ENCODE peak calls at places on chromosomes 6 and 20, in seven cellular contexts. P, B, L, S, A, J and F are unnamed samples.

GRCh38 chr20:1802385-1803215 is 92.6 kb upstream of the SIRPA start:
- DNase-seq in P (peak; percentile 64), L (no peak), A (peak; percentile 52), S (peak; percentile 76), B (peak; percentile 55), J (peak; percentile 39), F (peak; percentile 79)

GRCh38 chr6:37952027-37952426 is 132.5 kb downstream of the ZFAND3 start:
- DNase-seq in B (no peak), A (peak; percentile 43), L (no peak), S (no peak), P (no peak), J (no peak), F (no peak)

GRCh38 chr6:90982051-90982450 is 395.2 kb upstream of the MAP3K7 start:
- DNase-seq in P (no peak), B (no peak), L (no peak), S (no peak), A (peak; percentile 23), J (no peak), F (no peak)

GRCh38 chr6:13761361-13762036 is 49.9 kb upstream of the RANBP9 start:
- DNase-seq in S (no peak), L (no peak), B (no peak), A (no peak), P (no peak), J (no peak), F (no peak)

GRCh38 chr6:166687538-166688259 is 60.6 kb upstream of the RPS6KA2 start:
- DNase-seq in J (no peak), P (no peak), L (no peak), S (no peak), A (no peak), B (no peak), F (no peak)

GRCh38 chr20:40343390-40343789 is 345.6 kb downstream of the MAFB start:
- DNase-seq in B (no peak), A (no peak), J (no peak), S (no peak), L (no peak), P (no peak), F (no peak)

GRCh38 chr6:37373822-37374514 is 20.2 kb downstream of the RNF8 start:
- DNase-seq in P (no peak), J (no peak), S (no peak), A (no peak), L (no peak), B (no peak), F (no peak)

GRCh38 chr6:106444777-106445507 is 84.4 kb downstream of the CRYBG1 start:
- DNase-seq in A (peak; percentile 77), B (peak; percentile 61), S (no peak), J (peak; percentile 63), L (peak; percentile 13), P (no peak), F (no peak)

GRCh38 chr6:122803056-122803695 is 14.1 kb downstream of the SMPDL3A start:
- DNase-seq in L (no peak), A (no peak), B (no peak), P (no peak), S (no peak), J (peak; percentile 49), F (no peak)

GRCh38 chr6:147949981-147950622 is 392.5 kb upstream of the SASH1 start:
- DNase-seq in J (peak; percentile 6), L (peak; percentile 21), S (peak; percentile 17), B (no peak), A (no peak), P (no peak), F (no peak)

GRCh38 chr6:32439708-32440214 is at the start of gene HLA-DRA:
- DNase-seq in J (no peak), P (no peak), A (peak; percentile 94), S (no peak), B (peak; percentile 20), L (no peak), F (no peak)

GRCh38 chr6:147245693-147246092 is 41.5 kb downstream of the STXBP5 start:
- DNase-seq in S (no peak), A (no peak), P (no peak), L (no peak), B (no peak), J (no peak), F (no peak)

GRCh38 chr6:26240157-26240980 is 124.6 kb upstream of the BTN3A2 start:
- DNase-seq in L (peak; percentile 85), P (peak; percentile 70), B (peak; percentile 81), A (peak; percentile 87), J (no peak), S (peak; percentile 60), F (peak; percentile 63)

GRCh38 chr6:31397901-31398300 is 5.5 kb upstream of the MICA start:
- DNase-seq in P (no peak), A (no peak), B (no peak), S (no peak), J (no peak), L (no peak), F (no peak)

GRCh38 chr20:62141397-62142251 is 1.6 kb downstream of the PSMA7 start:
- DNase-seq in A (peak; percentile 25), B (no peak), S (no peak), P (peak; percentile 52), J (no peak), L (no peak), F (no peak)

GRCh38 chr6:170111816-170112582 is 178.9 kb downstream of the DLL1 start:
- DNase-seq in J (no peak), A (no peak), S (no peak), L (no peak), P (no peak), B (no peak), F (no peak)